ENCODE peak calls at places on chromosome 13, in four cellular contexts. D is K562, H is SK-N-SH, M is HepG2. N is an unnamed sample.

GRCh38 chr13:26459276-26460131 is 98.0 kb upstream of the WASF3 start:
- DNase-seq in M (no peak), D (no peak), H (no peak), N (no peak)

GRCh38 chr13:73272831-73273230 is 214.0 kb downstream of the KLF5 start:
- DNase-seq in M (no peak), D (no peak), H (no peak), N (no peak)

GRCh38 chr13:113926301-113926761 is 47.5 kb downstream of the C13orf46 start:
- DNase-seq in H (no peak), D (no peak), M (no peak), N (peak)

GRCh38 chr13:97568850-97569249 is 134.9 kb downstream of the RAP2A start:
- DNase-seq in D (no peak), H (no peak), M (no peak), N (no peak)

GRCh38 chr13:21203132-21203531 is 26.7 kb downstream of the MRPL57 start:
- DNase-seq in D (no peak), H (no peak), M (peak), N (no peak)

GRCh38 chr13:112012004-112012704 is 54.8 kb upstream of the SOX1 start:
- DNase-seq in D (no peak), H (no peak), M (no peak), N (peak)

GRCh38 chr13:19171563-19171962 is 10.1 kb downstream of the TUBA3C start:
- DNase-seq in M (no peak), H (no peak), D (no peak), N (no peak)

GRCh38 chr13:22108283-22108897 is 437.5 kb downstream of the FGF9 start:
- DNase-seq in M (no peak), D (no peak), H (no peak), N (no peak)

GRCh38 chr13:45242070-45242469 is 41.2 kb upstream of the KCTD4 start:
- DNase-seq in M (no peak), H (peak), D (no peak), N (no peak)

DNA sequence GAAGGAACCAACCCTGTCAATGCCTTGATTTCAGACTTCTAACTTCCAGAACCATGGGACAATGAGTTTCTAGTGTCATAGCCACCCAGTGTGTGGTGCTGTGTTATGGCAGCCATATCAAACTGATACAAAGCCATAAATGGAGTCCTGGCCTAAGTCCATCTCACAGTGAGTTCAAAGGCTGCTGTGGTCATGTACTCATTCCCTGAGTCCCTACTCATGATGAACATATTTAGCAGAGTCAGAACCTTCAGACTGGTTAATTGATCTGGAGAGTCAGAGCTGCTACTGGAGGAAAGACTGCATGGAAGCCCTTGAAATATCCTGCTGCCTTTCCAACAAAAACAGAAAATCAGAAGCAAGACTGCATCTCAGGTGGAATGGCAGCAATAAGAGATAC is 39.2 kb upstream of the CSNK1A1L start:
- DNase-seq in H (no peak), M (no peak), D (no peak), N (no peak)
- TF ChIP-seq FOXJ3 in H (no peak), M (no peak), D (no peak), N (no peak)

DNA sequence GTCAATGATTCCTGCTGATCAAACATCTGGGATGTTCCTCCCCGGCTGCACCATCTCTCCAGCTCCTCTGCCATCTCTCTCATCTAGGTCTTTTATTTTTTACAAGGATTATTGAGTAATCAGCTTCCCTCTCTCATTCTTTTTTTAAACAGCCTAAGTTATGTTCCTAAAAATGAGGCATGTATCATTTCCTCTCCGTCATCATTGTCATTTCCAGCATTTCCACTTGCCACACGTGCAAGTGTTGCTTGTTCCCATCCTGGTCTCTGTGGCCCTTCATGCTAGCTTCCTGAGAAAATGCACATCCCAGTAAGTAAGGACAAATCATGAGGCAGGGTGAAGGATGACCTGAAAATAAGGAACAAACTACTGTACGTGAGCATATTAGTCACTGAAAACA is 102.7 kb upstream of the POSTN start:
- DNase-seq in M (no peak), D (no peak), H (no peak), N (no peak)
- TF ChIP-seq FOXJ3 in M (no peak), D (no peak), H (no peak), N (no peak)

DNA sequence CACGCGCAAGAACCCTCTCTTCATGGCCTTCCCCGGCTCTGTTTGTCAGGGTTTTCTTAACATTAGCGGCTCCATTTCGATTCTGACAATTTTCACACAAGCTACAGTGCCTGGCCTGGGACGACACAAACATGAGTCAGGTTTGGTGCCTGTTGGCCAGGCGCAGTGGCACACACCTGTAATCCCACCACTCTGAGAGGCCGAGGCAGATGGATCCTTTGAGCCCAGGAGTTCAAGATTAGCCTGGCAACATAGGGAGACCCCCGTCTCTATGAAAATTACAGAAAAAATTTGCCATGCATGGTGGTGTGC is 1.9 kb upstream of the RAB20 start:
- DNase-seq in D (no peak), M (no peak), H (no peak), N (no peak)
- TF ChIP-seq FOXJ3 in D (no peak), M (no peak), H (no peak), N (no peak)

GRCh38 chr13:80299046-80299445 is 41.9 kb downstream of the SPRY2 start:
- DNase-seq in M (no peak), D (no peak), H (no peak), N (no peak)
- TF ChIP-seq FOXJ3 in M (no peak), D (no peak), H (no peak), N (no peak)

DNA sequence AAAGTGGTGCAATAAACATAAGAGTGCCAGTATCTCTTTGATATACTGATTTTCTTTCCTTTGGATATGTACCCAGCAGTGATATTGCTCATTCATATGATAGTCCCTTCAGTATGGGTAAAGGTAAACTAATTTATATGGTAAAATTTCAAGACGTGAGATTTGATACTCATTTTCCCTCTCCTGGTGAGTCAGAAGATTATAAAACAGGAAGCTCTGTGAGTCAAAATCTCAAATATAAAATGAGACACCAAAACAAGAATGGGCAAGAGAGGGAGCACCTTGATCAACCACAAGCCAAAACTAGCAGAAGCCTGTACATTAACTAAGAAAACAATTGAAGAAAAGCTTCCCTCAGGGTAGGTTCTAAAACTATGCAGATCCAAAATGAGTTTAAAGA is 216.3 kb downstream of the SLITRK6 start:
- DNase-seq in M (no peak), H (no peak), D (no peak), N (no peak)
- TF ChIP-seq FOXJ3 in M (no peak), H (no peak), D (no peak), N (no peak)

GRCh38 chr13:33140161-33140560 is 123.9 kb downstream of the KL start:
- DNase-seq in D (no peak), M (no peak), H (peak), N (no peak)
- TF ChIP-seq FOXJ3 in D (no peak), M (no peak), H (no peak), N (no peak)

GRCh38 chr13:66489172-66489571 is 741.0 kb downstream of the PCDH9 start:
- DNase-seq in D (no peak), M (no peak), H (no peak), N (no peak)
- TF ChIP-seq FOXJ3 in D (no peak), M (no peak), H (no peak), N (no peak)

N was measured in WTC11.